ENCODE peak calls at places on chromosome 1, in six cellular contexts. V is IMR-90, K is H9, B is neuronal stem cell, G is H1, N is mesenchymal stem cell. F is an unnamed sample. For H3K9me3, the result is how much of the 10 kb centered on the place peaks cover.

GRCh38 chr1:238991730-238992490 is 394.5 kb upstream of the CHRM3 start:
- DNase-seq in V (no peak), K (no peak), B (no peak), G (no peak), N (no peak), F (no peak)

GRCh38 chr1:228048659-228049333 is 33.7 kb upstream of the ARF1 start:
- DNase-seq in V (no peak), K (no peak), B (no peak), G (peak), N (no peak), F (no peak)

GRCh38 chr1:48817505-48818114 is 40.9 kb upstream of the BEND5 start:
- DNase-seq in V (peak), K (peak), B (peak), G (peak), N (peak), F (peak)

GRCh38 chr1:229848762-229849677 is 218.0 kb upstream of the GALNT2 start:
- DNase-seq in V (peak), K (no peak), B (no peak), G (no peak), N (peak), F (peak)

GRCh38 chr1:78210167-78210566 is 164.4 kb downstream of the GIPC2 start:
- DNase-seq in V (peak), K (no peak), B (no peak), G (no peak), N (no peak), F (no peak)

GRCh38 chr1:40646385-40646784 is 19.1 kb downstream of the RIMS3 start:
- DNase-seq in V (peak), K (no peak), B (no peak), G (no peak), N (peak), F (no peak)

GRCh38 chr1:157403608-157404007 is 148.7 kb downstream of the FCRL5 start:
- DNase-seq in V (no peak), K (no peak), B (no peak), G (no peak), N (no peak), F (no peak)

GRCh38 chr1:29504266-29504665 is 267.9 kb downstream of the PTPRU start:
- DNase-seq in V (no peak), K (no peak), B (no peak), G (peak), N (no peak), F (no peak)

GRCh38 chr1:17053071-17053684 is 654 bp downstream of the SDHB start:
- DNase-seq in V (no peak), K (no peak), B (no peak), G (no peak), N (no peak), F (no peak)

GRCh38 chr1:30744060-30744756 is 13.4 kb downstream of the LAPTM5 start:
- DNase-seq in V (peak), K (no peak), B (no peak), G (no peak), N (peak), F (peak)

GRCh38 chr1:201606096-201606495 is 67.2 kb downstream of the NAV1 start:
- DNase-seq in V (no peak), K (no peak), B (no peak), G (no peak), N (no peak), F (no peak)

GRCh38 chr1:109635862-109636200 is 16.2 kb downstream of the AMPD2 start:
- DNase-seq in V (no peak), K (no peak), B (no peak), G (no peak), N (no peak), F (no peak)

GRCh38 chr1:201542166-201543045 is 3.5 kb downstream of the NAV1 start:
- DNase-seq in V (peak), K (no peak), B (no peak), G (no peak), N (peak), F (no peak)

GRCh38 chr1:21313886-21314796 is 23.9 kb upstream of the ECE1 start:
- DNase-seq in V (no peak), K (no peak), B (no peak), G (no peak), N (no peak), F (no peak)

GRCh38 chr1:233113009-233113712 is 162.8 kb downstream of the NTPCR start:
- DNase-seq in V (peak), K (peak), B (peak), G (no peak), N (peak), F (peak)

GRCh38 chr1:3237994-3238704 is 169.1 kb downstream of the PRDM16 start:
- DNase-seq in V (no peak), K (no peak), B (no peak), G (no peak), N (no peak), F (no peak)

GRCh38 chr1:245260116-245260882 is 105.5 kb downstream of the KIF26B start:
- DNase-seq in V (no peak), K (no peak), B (no peak), G (peak), N (peak), F (no peak)

GRCh38 chr1:76640092-76640491 is 227.2 kb upstream of the ST6GALNAC5 start:
- DNase-seq in V (peak), K (no peak), B (no peak), G (no peak), N (peak), F (peak)

GRCh38 chr1:246794261-246795093 is 70.3 kb downstream of the SCCPDH start:
- DNase-seq in V (peak), K (no peak), B (no peak), G (no peak), N (peak), F (peak)

GRCh38 chr1:106022312-106022902 is 1034.1 kb upstream of the PRMT6 start:
- DNase-seq in V (no peak), K (no peak), B (no peak), G (no peak), N (peak), F (peak)

GRCh38 chr1:24849653-24850295 is 80.3 kb downstream of the RUNX3 start:
- DNase-seq in V (peak), K (peak), B (no peak), G (peak), N (peak), F (peak)

GRCh38 chr1:89261926-89262540 is 10.6 kb downstream of the GBP5 start:
- DNase-seq in V (no peak), K (no peak), B (no peak), G (no peak), N (peak), F (no peak)

GRCh38 chr1:113123737-113124136 is 50.7 kb downstream of the LRIG2 start:
- DNase-seq in V (peak), K (no peak), B (no peak), G (no peak), N (peak), F (no peak)

GRCh38 chr1:9882945-9883303 is 27.1 kb downstream of the CTNNBIP1 start:
- DNase-seq in V (no peak), K (no peak), B (no peak), G (no peak), N (no peak), F (no peak)

GRCh38 chr1:201917362-201918033 is 28.8 kb downstream of the SHISA4 start:
- DNase-seq in V (peak), K (no peak), B (no peak), G (no peak), N (peak), F (no peak)

GRCh38 chr1:1630191-1630964 is 1.6 kb upstream of the MMP23B start:
- DNase-seq in V (no peak), K (peak), B (no peak), G (peak), N (peak), F (peak)

GRCh38 chr1:215631489-215631888 is 64.4 kb downstream of the KCTD3 start:
- DNase-seq in V (peak), K (no peak), B (no peak), G (no peak), N (peak), F (no peak)

GRCh38 chr1:17046043-17046657 is 7.7 kb downstream of the SDHB start:
- DNase-seq in V (peak), K (no peak), B (no peak), G (no peak), N (peak), F (no peak)

GRCh38 chr1:45526135-45526644 is 4.5 kb upstream of the PRDX1 start:
- DNase-seq in V (no peak), K (no peak), B (no peak), G (no peak), N (peak), F (no peak)

GRCh38 chr1:206479164-206480125 is 9.2 kb downstream of the IKBKE start:
- DNase-seq in V (peak), K (peak), B (peak), G (peak), N (peak), F (peak)

GRCh38 chr1:97893844-97894243 is 27.0 kb downstream of the DPYD start:
- DNase-seq in V (peak), K (no peak), B (no peak), G (no peak), N (no peak), F (no peak)

GRCh38 chr1:152436593-152437338 is 22.7 kb upstream of the CRNN start:
- DNase-seq in V (no peak), K (no peak), B (no peak), G (no peak), N (no peak), F (no peak)

GRCh38 chr1:219304227-219305226 is 130.8 kb downstream of the LYPLAL1 start:
- DNase-seq in V (peak), K (no peak), B (no peak), G (no peak), N (no peak), F (peak)

GRCh38 chr1:179080866-179081695 is 789 bp upstream of the TOR3A start:
- DNase-seq in V (no peak), K (no peak), B (no peak), G (no peak), N (no peak), F (no peak)

GRCh38 chr1:116376734-116377096 is 3.7 kb downstream of the ATP1A1 start:
- DNase-seq in V (peak), K (no peak), B (no peak), G (no peak), N (peak), F (no peak)

GRCh38 chr1:116379674-116380498 is 6.8 kb downstream of the ATP1A1 start:
- DNase-seq in V (no peak), K (no peak), B (no peak), G (no peak), N (no peak), F (peak)

GRCh38 chr1:116375884-116376733 is 3.1 kb downstream of the ATP1A1 start:
- DNase-seq in V (peak), K (peak), B (no peak), G (no peak), N (peak), F (peak)

GRCh38 chr1:116379057-116379630 is 6.1 kb downstream of the ATP1A1 start:
- DNase-seq in V (peak), K (no peak), B (no peak), G (no peak), N (peak), F (no peak)

DNA sequence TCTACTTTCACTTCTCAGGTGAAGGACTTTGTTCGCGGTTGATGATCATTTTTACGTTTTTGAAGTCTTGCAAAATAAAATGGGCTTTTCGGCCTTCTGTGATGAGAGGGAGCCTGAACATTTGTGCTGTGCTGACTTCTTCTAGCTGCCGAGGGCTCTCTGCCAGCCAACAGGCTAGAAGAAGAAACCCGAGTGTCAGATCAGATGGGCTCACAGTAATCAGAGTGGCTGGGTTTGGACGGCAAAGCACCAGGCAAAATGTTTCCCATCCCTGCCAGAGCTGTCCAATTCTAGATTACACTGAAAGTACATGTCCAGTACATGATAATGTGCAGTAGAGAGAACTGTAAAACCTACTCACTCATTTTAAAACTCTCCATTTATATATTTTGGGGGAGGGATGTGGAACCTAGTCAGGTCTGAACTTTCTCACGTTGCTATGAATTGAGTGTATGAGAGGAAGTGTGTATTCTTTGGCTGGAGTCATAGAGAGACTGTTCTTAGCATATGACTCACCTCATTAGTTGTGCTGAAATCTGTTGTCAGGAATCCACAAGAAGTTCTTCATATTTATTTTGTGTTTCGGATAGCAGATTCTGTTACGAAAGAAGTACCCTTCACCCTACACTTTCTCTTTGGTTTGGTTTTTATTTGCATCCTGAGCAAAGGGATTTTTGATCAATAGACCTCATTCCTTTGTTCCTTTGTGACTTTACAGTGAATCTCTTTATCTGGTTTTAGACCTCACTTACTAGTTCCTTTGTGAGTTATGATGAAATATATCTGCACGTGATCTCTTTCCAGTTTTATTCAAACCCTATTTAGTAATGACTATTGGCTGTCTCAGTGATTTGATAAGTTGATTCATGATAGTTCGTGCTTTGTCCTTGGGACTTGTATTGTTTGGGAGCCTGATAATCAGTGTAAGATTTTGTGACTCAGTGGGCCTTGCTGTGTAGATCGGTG is 4.8 kb downstream of the ATP1A1 start:
- DNase-seq in V (peak), K (no peak), B (no peak), G (no peak), N (peak), F (no peak)
- H3K9me3 ChIP-seq in V (under half), K (under half), B (under half), G (under half), N (under half), F (under half)

GRCh38 chr1:231844986-231845502 is 218.5 kb downstream of the DISC1 start:
- DNase-seq in V (peak), K (no peak), B (no peak), G (no peak), N (peak), F (no peak)
- H2BK120ac ChIP-seq in V (peak), K (no peak), B (no peak), G (no peak), N (no peak), F (no peak)

DNA sequence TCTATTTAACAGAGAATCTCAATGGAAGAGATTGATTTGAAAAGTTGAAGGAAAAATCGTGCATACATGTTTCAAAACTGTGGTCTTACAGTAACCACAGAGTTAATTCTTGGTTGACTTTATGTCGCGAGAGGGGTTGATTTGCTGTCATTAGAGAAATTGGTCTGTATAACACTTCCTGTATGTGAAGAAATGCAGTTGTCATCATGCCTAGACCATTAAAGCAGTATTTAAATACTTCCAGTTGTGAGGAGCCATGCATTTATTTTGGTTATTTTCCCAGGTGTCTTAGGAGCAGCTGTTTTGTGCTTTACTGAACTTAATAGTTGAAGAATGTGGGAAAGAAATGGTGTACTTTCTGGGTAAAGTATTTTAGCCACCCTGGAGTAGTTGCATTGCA is 76.2 kb downstream of the NFIA start:
- DNase-seq in V (no peak), K (no peak), B (no peak), G (no peak), N (no peak), F (no peak)
- H3K9me3 ChIP-seq in V (under half), K (under half), B (under half), G (under half), N (under half), F (under half)

GRCh38 chr1:61453111-61453961 is 271.6 kb downstream of the TM2D1 start:
- DNase-seq in V (peak), K (peak), B (peak), G (peak), N (peak), F (peak)
- H2BK120ac ChIP-seq in V (no peak), K (no peak), B (no peak), G (no peak), N (no peak), F (no peak)

DNA sequence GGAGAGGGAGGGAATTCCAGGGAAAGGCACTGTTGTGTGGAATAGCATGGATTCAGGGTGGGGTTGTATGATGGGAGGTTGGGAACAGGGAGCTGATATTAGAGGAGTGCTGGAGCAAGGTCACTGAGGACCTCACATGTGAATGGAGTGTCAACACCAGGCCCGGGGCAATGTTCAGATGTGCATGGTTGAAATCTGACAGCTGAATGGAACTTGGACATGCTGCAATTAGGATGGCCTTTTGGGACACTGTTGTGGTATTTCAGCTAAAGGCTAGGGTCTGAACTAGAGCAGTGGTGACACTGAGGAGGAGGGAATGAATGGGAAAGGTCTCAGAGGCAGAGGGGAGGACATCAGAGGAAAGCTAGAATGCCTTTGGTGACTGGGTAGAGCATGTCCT is 25.0 kb downstream of the ZSCAN20 start:
- DNase-seq in V (no peak), K (no peak), B (no peak), G (no peak), N (no peak), F (no peak)
- H3K9me3 ChIP-seq in V (under half), K (under half), B (under half), G (half or more), N (half or more), F (under half)

GRCh38 chr1:235858784-235859183 is 7.9 kb downstream of the LYST start:
- DNase-seq in V (no peak), K (no peak), B (no peak), G (no peak), N (no peak), F (no peak)
- H2BK120ac ChIP-seq in V (no peak), K (no peak), B (no peak), G (no peak), N (no peak), F (no peak)

GRCh38 chr1:5165747-5166146 is 511.3 kb downstream of the AJAP1 start:
- DNase-seq in V (no peak), K (no peak), B (no peak), G (no peak), N (no peak), F (no peak)
- H3K9me3 ChIP-seq in V (under half), K (under half), B (under half), G (under half), N (under half), F (under half)

DNA sequence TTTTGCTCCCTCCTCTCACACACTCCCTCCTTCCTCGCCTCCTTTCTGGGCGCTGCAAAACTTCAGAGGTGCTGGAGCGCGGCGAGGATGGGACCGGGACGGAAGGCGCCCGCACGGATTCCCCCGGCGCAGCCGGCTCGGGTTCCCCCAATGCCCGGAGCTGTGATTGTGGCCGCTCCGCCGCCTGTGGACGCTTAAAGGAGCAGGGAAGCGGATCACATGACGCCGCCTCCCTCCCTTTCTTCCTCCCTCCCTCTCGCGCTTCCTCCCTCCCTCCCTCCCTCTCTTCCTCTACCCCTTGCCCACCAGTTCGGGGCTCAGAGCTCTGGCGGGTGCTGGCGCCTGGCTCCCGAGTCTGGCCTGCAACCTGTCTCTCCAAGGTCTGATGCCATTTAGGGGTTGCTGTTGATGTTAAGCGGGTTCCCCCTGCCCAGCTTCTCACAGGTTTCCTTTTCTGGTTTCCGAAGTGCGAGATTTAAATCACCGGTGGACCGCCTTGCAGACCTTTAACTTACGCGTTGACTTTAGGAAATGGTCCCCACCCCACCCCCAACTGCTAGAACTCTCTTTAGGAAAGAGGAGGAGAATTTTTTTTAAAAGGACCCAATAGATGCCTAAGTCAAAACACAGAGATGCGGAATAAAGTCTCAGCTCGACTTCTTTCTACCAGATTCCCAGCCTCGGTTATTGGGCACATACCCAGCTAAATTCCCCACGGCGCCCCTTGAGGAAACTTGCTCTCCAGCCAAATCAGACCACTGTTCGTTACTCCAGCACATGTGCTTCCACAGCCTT is at the start of gene WLS:
- DNase-seq in V (peak), K (peak), B (no peak), G (peak), N (peak), F (no peak)
- H2BK120ac ChIP-seq in V (peak), K (no peak), B (no peak), G (no peak), N (peak), F (peak)

GRCh38 chr1:226692868-226693267 is 46.2 kb downstream of the ITPKB start:
- DNase-seq in V (no peak), K (no peak), B (no peak), G (no peak), N (peak), F (no peak)
- H3K9me3 ChIP-seq in V (under half), K (under half), B (under half), G (under half), N (under half), F (under half)